ENCODE peak calls at places on chromosomes 13 and 19, in six cellular contexts. A is AG04449, O is breast epithelium, N is spleen, H is neural progenitor cell, D is pancreas. C is an unnamed sample.

GRCh38 chr13:64675256-64675892 is 2554.8 kb downstream of the PCDH9 start:
- DNase-seq in N (no peak), H (no peak), O (no peak), D (no peak), A (peak; percentile 38), C (peak; percentile 16)

GRCh38 chr19:53254451-53255341 is at the start of gene ZNF677:
- DNase-seq in O (peak; percentile 85), N (peak; percentile 95), D (peak; percentile 96), H (peak; percentile 83), A (peak; percentile 9), C (peak; percentile 41)

GRCh38 chr13:20191902-20192469 is 752 bp downstream of the GJB2 start:
- DNase-seq in A (no peak), N (no peak), O (no peak), H (peak; percentile 76), D (no peak), C (no peak)

GRCh38 chr13:107881362-107881761 is 334.0 kb downstream of the LIG4 start:
- DNase-seq in D (no peak), A (no peak), H (no peak), N (no peak), O (no peak), C (no peak)

GRCh38 chr19:52086481-52086880 is 9.1 kb downstream of the ZNF841 start:
- DNase-seq in N (no peak), H (no peak), O (no peak), A (no peak), D (no peak), C (no peak)

GRCh38 chr13:49569993-49570689 is 15.2 kb downstream of the RCBTB1 start:
- DNase-seq in H (no peak), D (no peak), O (no peak), N (no peak), A (no peak), C (no peak)

GRCh38 chr13:100069278-100069677 is 19.6 kb upstream of the PCCA start:
- DNase-seq in O (no peak), N (no peak), A (no peak), H (no peak), D (no peak), C (no peak)

GRCh38 chr19:49847731-49848696 is 2.9 kb upstream of the PTOV1 start:
- DNase-seq in H (no peak), N (no peak), D (no peak), A (peak; percentile 57), O (no peak), C (peak; percentile 49)

GRCh38 chr19:52722062-52723005 is 12.5 kb downstream of the ZNF611 start:
- DNase-seq in H (no peak), O (no peak), D (no peak), A (peak; percentile 29), N (no peak), C (peak; percentile 78)

GRCh38 chr13:73521291-73521626 is 462.5 kb downstream of the KLF5 start:
- DNase-seq in H (no peak), A (no peak), N (no peak), O (no peak), D (no peak), C (no peak)

GRCh38 chr19:4310247-4311121 is 6.1 kb downstream of the FSD1 start:
- DNase-seq in O (no peak), A (no peak), H (no peak), D (no peak), N (no peak), C (no peak)

GRCh38 chr13:32408296-32408998 is 19.5 kb downstream of the N4BP2L1 start:
- DNase-seq in H (no peak), N (no peak), O (no peak), A (no peak), D (no peak), C (no peak)

GRCh38 chr13:22081430-22081829 is 410.6 kb downstream of the FGF9 start:
- DNase-seq in H (no peak), N (no peak), O (no peak), A (no peak), D (no peak), C (no peak)

GRCh38 chr13:50127017-50127725 is 111.9 kb downstream of the KCNRG start:
- DNase-seq in H (peak; percentile 75), N (peak; percentile 91), D (peak; percentile 65), O (no peak), A (no peak), C (no peak)

GRCh38 chr13:30697177-30697953 is 38.0 kb upstream of the ALOX5AP start:
- DNase-seq in O (no peak), A (no peak), D (no peak), N (no peak), H (no peak), C (no peak)

GRCh38 chr19:3699071-3699740 is 1.1 kb downstream of the PIP5K1C start:
- DNase-seq in H (peak; percentile 39), A (no peak), O (no peak), D (peak; percentile 83), N (peak; percentile 81), C (no peak)

GRCh38 chr13:42354246-42355117 is 82.5 kb downstream of the AKAP11 start:
- DNase-seq in D (no peak), N (no peak), O (no peak), A (peak; percentile 28), H (peak; percentile 52), C (peak; percentile 20)

GRCh38 chr13:113448885-113449692 is 4.2 kb downstream of the ADPRHL1 start:
- DNase-seq in A (no peak), H (no peak), N (peak; percentile 80), O (peak; percentile 55), D (peak; percentile 91), C (no peak)

GRCh38 chr13:44140146-44140545 is 233.5 kb upstream of the SERP2 start:
- DNase-seq in A (no peak), O (no peak), H (peak; percentile 76), N (no peak), D (no peak), C (no peak)

GRCh38 chr13:73171242-73171641 is 112.4 kb downstream of the KLF5 start:
- DNase-seq in D (no peak), N (no peak), A (no peak), H (no peak), O (no peak), C (no peak)

GRCh38 chr13:63110431-63110830 is 1694.8 kb upstream of the PCDH20 start:
- DNase-seq in H (no peak), O (no peak), A (no peak), D (no peak), N (no peak), C (no peak)

GRCh38 chr19:31138077-31138476 is 211.2 kb downstream of the TSHZ3 start:
- DNase-seq in A (no peak), D (no peak), N (no peak), H (no peak), O (no peak), C (no peak)

GRCh38 chr13:103102482-103102881 is 36.3 kb upstream of the SLC10A2 start:
- DNase-seq in N (no peak), H (no peak), D (no peak), A (no peak), O (no peak), C (no peak)

GRCh38 chr13:49086711-49087110 is 111.0 kb downstream of the FNDC3A start:
- DNase-seq in H (no peak), D (no peak), O (no peak), N (no peak), A (peak; percentile 10), C (no peak)

GRCh38 chr19:799076-799881 is 2.0 kb downstream of the PTBP1 start:
- DNase-seq in O (no peak), H (peak; percentile 79), N (no peak), D (peak; percentile 77), A (no peak), C (no peak)

GRCh38 chr19:2032296-2032941 is 16.9 kb upstream of the BTBD2 start:
- DNase-seq in D (peak; percentile 99), N (peak; percentile 97), A (no peak), H (peak; percentile 31), O (peak; percentile 99), C (no peak)

GRCh38 chr13:62360609-62361008 is 945.0 kb upstream of the PCDH20 start:
- DNase-seq in N (no peak), H (no peak), O (no peak), A (no peak), D (no peak), C (no peak)

GRCh38 chr13:75704194-75704941 is 68.2 kb downstream of the LMO7 start:
- DNase-seq in A (peak; percentile 67), D (no peak), H (no peak), N (no peak), O (no peak), C (peak; percentile 48)

GRCh38 chr13:36432106-36432544 is at the start of gene CCNA1:
- DNase-seq in O (no peak), N (peak; percentile 83), D (peak; percentile 77), H (peak; percentile 92), A (no peak), C (no peak)

GRCh38 chr19:45200614-45201013 is 22.0 kb downstream of the BLOC1S3 start:
- DNase-seq in O (no peak), D (no peak), N (no peak), A (no peak), H (peak; percentile 76), C (no peak)
- TF ChIP-seq CTCF in O (no peak), D (no peak), N (peak; percentile 26), A (peak; percentile 32), H (peak; percentile 63), C (peak; percentile 53)

DNA sequence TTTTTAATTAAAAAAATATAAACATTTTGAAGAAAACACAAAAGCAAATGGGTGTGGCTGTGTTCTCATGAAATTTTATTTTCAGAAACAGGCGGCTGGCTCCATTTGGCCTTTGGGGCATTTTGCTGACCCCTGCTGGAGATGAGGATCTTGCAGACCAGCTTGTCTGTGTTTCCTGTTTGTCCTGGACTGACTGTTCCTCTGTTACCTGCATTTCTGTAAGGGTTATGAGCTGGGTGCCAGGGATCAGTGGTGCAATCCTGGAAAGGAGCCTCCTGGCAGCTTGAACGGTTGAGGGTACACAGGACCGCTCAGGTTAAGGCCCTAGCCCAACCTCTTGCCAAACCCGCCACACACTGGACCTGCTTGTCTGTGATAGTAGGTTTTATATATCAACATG is 49.9 kb downstream of the ZNF787 start:
- DNase-seq in H (peak; percentile 30), N (peak; percentile 34), A (no peak), D (no peak), O (no peak), C (no peak)
- TF ChIP-seq CTCF in H (peak; percentile 44), N (no peak), A (peak; percentile 15), D (no peak), O (no peak), C (peak; percentile 16)

GRCh38 chr13:87057807-87058520 is 613.2 kb upstream of the SLITRK5 start:
- DNase-seq in A (no peak), O (no peak), D (no peak), N (no peak), H (no peak), C (no peak)

GRCh38 chr13:87058786-87059329 is 612.3 kb upstream of the SLITRK5 start:
- DNase-seq in H (no peak), A (no peak), D (no peak), O (no peak), N (no peak), C (no peak)
- TF ChIP-seq CTCF in H (no peak), A (no peak), D (no peak), O (no peak), N (no peak), C (no peak)

DNA sequence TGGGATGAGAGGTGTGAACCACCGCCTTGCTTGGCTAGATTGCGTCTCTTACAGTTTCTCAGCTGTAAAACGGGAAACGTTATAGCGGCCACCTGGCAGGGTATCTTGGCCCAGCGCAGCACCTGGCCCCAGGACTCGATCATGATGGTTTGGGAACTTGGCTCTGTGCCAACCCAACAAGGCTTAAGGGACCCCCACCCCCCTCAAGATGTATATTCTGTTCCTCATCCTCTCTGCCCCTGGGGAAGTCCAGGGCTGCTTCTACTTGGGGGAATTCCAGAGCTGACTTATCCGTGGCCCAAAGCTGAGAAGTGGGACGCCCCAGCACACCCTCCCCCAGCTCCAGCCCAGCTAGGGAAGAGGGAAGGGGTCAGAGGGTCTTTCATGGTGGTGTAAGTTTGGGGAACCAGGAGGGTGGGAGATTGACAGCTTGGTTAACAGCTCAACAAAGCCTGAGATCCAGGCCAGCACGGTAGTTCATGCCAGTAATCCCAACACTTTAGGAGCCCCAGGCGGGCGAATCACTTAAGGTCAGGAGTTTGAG is 695 bp downstream of the ICAM1 start:
- DNase-seq in H (no peak), O (no peak), D (no peak), N (no peak), A (no peak), C (no peak)
- TF ChIP-seq CTCF in H (no peak), O (no peak), D (no peak), N (no peak), A (no peak), C (no peak)